ENCODE peak calls at places on chromosomes 4 and X, in nine cellular contexts. S, U, P, E, A, D, Z, O and Y are unnamed samples.

GRCh38 chr4:184648220-184649025 is 824 bp downstream of the CASP3 start:
- DNase-seq in A (peak; percentile 92), U (peak; percentile 70), O (no peak), E (peak; percentile 87), D (peak; percentile 94), P (peak; percentile 59), S (peak; percentile 28), Z (no peak), Y (peak; percentile 60)

GRCh38 chrX:112961981-112962380 is 121.3 kb upstream of the AMOT start:
- DNase-seq in Z (no peak), S (no peak), A (no peak), U (no peak), P (no peak), D (no peak), E (no peak), O (no peak), Y (no peak)

GRCh38 chr4:66284991-66285451 is 614.7 kb upstream of the EPHA5 start:
- DNase-seq in P (no peak), Z (no peak), A (no peak), U (no peak), S (no peak), D (peak; percentile 59), O (no peak), E (no peak), Y (no peak)

GRCh38 chr4:15239866-15240265 is 188.0 kb upstream of the C1QTNF7 start:
- DNase-seq in P (no peak), E (no peak), O (no peak), U (no peak), D (no peak), S (no peak), Z (no peak), A (no peak), Y (no peak)

GRCh38 chr4:111761531-111761930 is 383.7 kb upstream of the FAM241A start:
- DNase-seq in U (no peak), O (no peak), Z (no peak), D (no peak), A (no peak), E (no peak), S (no peak), P (no peak), Y (no peak)

GRCh38 chr4:176593943-176594342 is 198.8 kb downstream of the VEGFC start:
- DNase-seq in P (no peak), S (no peak), O (no peak), Z (no peak), U (no peak), E (no peak), A (no peak), D (no peak), Y (no peak)

GRCh38 chr4:166723532-166724140 is 510.7 kb downstream of the SPOCK3 start:
- DNase-seq in P (no peak), Z (no peak), S (no peak), D (no peak), A (no peak), U (no peak), E (no peak), O (no peak), Y (no peak)

GRCh38 chrX:131812847-131813825 is 210.0 kb upstream of the STK26 start:
- DNase-seq in D (no peak), E (peak; percentile 91), S (peak; percentile 87), U (peak; percentile 76), Z (no peak), P (peak; percentile 49), O (peak; percentile 92), A (no peak), Y (no peak)

GRCh38 chrX:13645464-13646153 is 7.3 kb upstream of the TCEANC start:
- DNase-seq in D (no peak), S (no peak), O (no peak), U (no peak), A (no peak), Z (no peak), E (no peak), P (no peak), Y (no peak)

GRCh38 chr4:118173956-118174355 is 139.7 kb downstream of the NDST3 start:
- DNase-seq in S (no peak), Z (no peak), P (peak; percentile 60), A (no peak), D (no peak), O (no peak), U (no peak), E (no peak), Y (no peak)

GRCh38 chr4:13547563-13548041 is 3.3 kb upstream of the NKX3-2 start:
- DNase-seq in S (no peak), E (peak; percentile 79), O (no peak), U (no peak), Z (no peak), P (no peak), A (no peak), D (peak; percentile 82), Y (no peak)

GRCh38 chr4:121239951-121240350 is 75.8 kb upstream of the TNIP3 start:
- DNase-seq in O (no peak), U (no peak), Z (no peak), E (no peak), S (no peak), P (no peak), A (no peak), D (no peak), Y (no peak)

GRCh38 chrX:41971346-41971745 is 48.0 kb upstream of the CASK start:
- DNase-seq in O (no peak), A (no peak), S (no peak), D (no peak), P (no peak), U (no peak), E (no peak), Z (no peak), Y (no peak)

GRCh38 chrX:16578218-16578617 is 71.7 kb upstream of the S100G start:
- DNase-seq in E (no peak), Z (no peak), P (no peak), A (no peak), D (no peak), S (no peak), O (no peak), U (no peak), Y (no peak)

GRCh38 chr4:8540586-8540985 is 39.6 kb upstream of the GPR78 start:
- DNase-seq in S (no peak), U (no peak), E (peak; percentile 54), Z (no peak), P (no peak), D (no peak), O (no peak), A (no peak), Y (no peak)

DNA sequence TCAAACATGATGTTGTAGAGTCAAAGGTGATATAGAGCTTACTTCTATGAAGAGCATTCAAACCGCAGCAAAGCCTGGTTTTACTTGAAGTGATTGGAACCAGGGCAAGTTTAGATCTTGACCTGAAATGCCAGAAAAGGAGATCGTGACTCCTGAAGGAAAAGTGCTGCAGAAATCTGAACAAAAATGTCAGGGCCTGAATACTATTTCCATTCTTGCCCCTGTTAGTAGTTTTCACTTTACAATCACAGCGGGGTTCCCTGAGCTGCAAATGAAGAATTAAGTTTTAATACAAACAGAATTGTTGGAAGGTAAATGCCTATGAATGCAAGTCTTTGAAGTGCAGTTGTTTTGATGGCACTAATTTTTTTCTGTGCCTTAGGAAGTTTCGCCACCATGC is 4.1 kb downstream of the SLIT2 start:
- DNase-seq in U (no peak), E (no peak), O (no peak), D (no peak), A (no peak), S (no peak), P (peak; percentile 29), Z (no peak), Y (no peak)
- H3K4me3 ChIP-seq in U (peak overlapping the region; percentile 53), E (peak overlapping the region; percentile 54), O (no peak overlapping the region), D (no peak overlapping the region), A (peak overlapping the region; percentile 86), S (peak overlapping the region; percentile 73), P (no peak overlapping the region), Z (peak overlapping the region; percentile 83), Y (peak overlapping the region; percentile 56)

GRCh38 chr4:6674500-6675149 is 19.1 kb upstream of the S100P start:
- DNase-seq in U (peak; percentile 58), Z (no peak), A (no peak), P (peak; percentile 48), E (no peak), S (no peak), D (no peak), O (peak; percentile 45), Y (peak; percentile 63)
- TF ChIP-seq POLR2AphosphoS5 in U (no peak), Z (no peak), A (no peak), P (no peak), E (no peak), S (no peak), D (no peak), O (no peak), Y (peak; percentile 51)

GRCh38 chr4:99711657-99712056 is 54.0 kb upstream of the C4orf54 start:
- DNase-seq in P (no peak), A (no peak), E (no peak), O (no peak), U (no peak), Z (no peak), D (no peak), S (no peak), Y (no peak)

GRCh38 chr4:99710020-99710419 is 52.4 kb upstream of the C4orf54 start:
- DNase-seq in O (no peak), S (no peak), E (no peak), P (no peak), D (no peak), U (no peak), A (no peak), Z (no peak), Y (no peak)

GRCh38 chr4:99712099-99712498 is 54.5 kb upstream of the C4orf54 start:
- DNase-seq in D (no peak), O (no peak), E (no peak), P (no peak), Z (no peak), S (no peak), A (no peak), U (no peak), Y (no peak)

GRCh38 chr4:99712530-99712929 is 54.9 kb upstream of the C4orf54 start:
- DNase-seq in D (no peak), P (no peak), U (no peak), O (no peak), Z (no peak), A (no peak), E (no peak), S (no peak), Y (no peak)

GRCh38 chr4:99710681-99711345 is 53.2 kb upstream of the C4orf54 start:
- DNase-seq in U (no peak), O (no peak), P (no peak), S (no peak), Z (no peak), E (no peak), A (no peak), D (no peak), Y (no peak)
- TF ChIP-seq POLR2A in U (no peak), O (no peak), P (no peak), S (no peak), Z (no peak), E (no peak), A (no peak), D (no peak), Y (no peak)

GRCh38 chr4:113116414-113117345 is 67.2 kb downstream of the ANK2 start:
- DNase-seq in U (no peak), O (no peak), A (no peak), D (no peak), Z (no peak), E (no peak), P (no peak), S (no peak), Y (no peak)
- H3K4me3 ChIP-seq in U (no peak overlapping the region), O (no peak overlapping the region), A (peak overlapping the region; percentile 16), D (no peak overlapping the region), Z (no peak overlapping the region), E (no peak overlapping the region), P (no peak overlapping the region), S (peak overlapping the region; percentile 30), Y (no peak overlapping the region)

GRCh38 chr4:10109995-10110670 is 6.5 kb downstream of the WDR1 start:
- DNase-seq in P (no peak), Z (no peak), O (no peak), D (no peak), U (no peak), S (no peak), A (no peak), E (no peak), Y (no peak)
- TF ChIP-seq POLR2AphosphoS5 in P (peak; percentile 35), Z (peak; percentile 92), O (peak; percentile 51), D (no peak), U (no peak), S (no peak), A (no peak), E (no peak), Y (no peak)